ENCODE peak calls at places on chromosomes 4 and X, in four cellular contexts. K is HEK293T, Y is WTC11, W is K562. T is an unnamed sample.

GRCh38 chr4:44002368-44002767 is 446.2 kb downstream of the KCTD8 start:
- DNase-seq in K (no peak), Y (no peak), W (no peak), T (no peak)

GRCh38 chrX:153349952-153350351 is 16.0 kb downstream of the ZNF275 start:
- DNase-seq in K (no peak), Y (no peak), W (no peak), T (no peak)

GRCh38 chrX:103398321-103398937 is 22.1 kb downstream of the BEX3 start:
- DNase-seq in K (no peak), Y (no peak), W (peak), T (peak)

GRCh38 chrX:139930923-139931645 is 1.8 kb downstream of the ATP11C start:
- DNase-seq in K (peak), Y (no peak), W (peak), T (peak)

GRCh38 chrX:104315555-104315954 is 60.8 kb upstream of the ESX1 start:
- DNase-seq in K (no peak), Y (no peak), W (no peak), T (no peak)

GRCh38 chrX:39605183-39605582 is 492.6 kb downstream of the BCOR start:
- DNase-seq in K (no peak), Y (no peak), W (no peak), T (no peak)

GRCh38 chr4:184695178-184695896 is 38.6 kb downstream of the CENPU start:
- DNase-seq in K (no peak), Y (no peak), W (no peak), T (no peak)

GRCh38 chr4:11592276-11592675 is 163.6 kb upstream of the HS3ST1 start:
- DNase-seq in K (no peak), Y (no peak), W (no peak), T (no peak)

GRCh38 chrX:104922206-104922621 is 298.3 kb downstream of the TEX13A start:
- DNase-seq in K (peak), Y (peak), W (peak), T (peak)

GRCh38 chr4:168587326-168588125 is 90.7 kb downstream of the PALLD start:
- DNase-seq in K (no peak), Y (no peak), W (no peak), T (no peak)

GRCh38 chrX:133681416-133681815 is 266.1 kb upstream of the GPC4 start:
- DNase-seq in K (no peak), Y (no peak), W (no peak), T (no peak)

GRCh38 chr4:28562913-28563312 is 1702.3 kb downstream of the STIM2 start:
- DNase-seq in K (no peak), Y (no peak), W (no peak), T (no peak)

GRCh38 chrX:13250831-13251612 is 68.8 kb downstream of the ATXN3L start:
- DNase-seq in K (no peak), Y (no peak), W (no peak), T (no peak)

GRCh38 chr4:8891646-8892555 is 20.3 kb upstream of the HMX1 start:
- DNase-seq in K (no peak), Y (peak), W (no peak), T (no peak)
- TF ChIP-seq ELF4 in K (no peak), Y (no peak), W (no peak), T (no peak)

GRCh38 chr4:25827373-25827772 is 35.4 kb downstream of the SEL1L3 start:
- DNase-seq in K (no peak), Y (no peak), W (no peak), T (no peak)
- TF ChIP-seq ELF4 in K (no peak), Y (no peak), W (no peak), T (no peak)

DNA sequence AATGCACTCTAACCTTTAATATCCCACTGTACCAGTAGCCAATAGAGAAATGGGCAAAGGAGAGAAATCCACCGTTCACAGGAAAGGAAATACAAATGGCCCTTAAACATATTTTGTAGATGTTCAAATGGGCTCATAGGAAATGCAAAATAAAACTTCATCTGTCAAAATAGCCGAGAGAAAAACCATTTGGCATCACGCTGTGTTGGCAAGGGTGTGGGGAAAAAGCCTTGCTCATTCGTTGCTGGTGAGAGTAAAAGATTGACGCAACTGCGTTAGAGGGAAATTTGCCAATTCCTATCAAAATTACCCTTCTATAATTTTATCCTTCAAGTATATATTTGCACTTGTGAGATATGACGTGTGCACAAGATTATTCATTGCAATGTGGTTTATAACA is 131.9 kb downstream of the EIF4E start:
- DNase-seq in K (no peak), Y (no peak), W (no peak), T (no peak)
- TF ChIP-seq ELF4 in K (no peak), Y (no peak), W (no peak), T (no peak)

GRCh38 chr4:187422655-187423054 is 572.9 kb upstream of the ZFP42 start:
- DNase-seq in K (no peak), Y (no peak), W (peak), T (no peak)
- TF ChIP-seq ELF4 in K (no peak), Y (no peak), W (no peak), T (no peak)

GRCh38 chr4:121642876-121643585 is 53.7 kb downstream of the ANXA5 start:
- DNase-seq in K (no peak), Y (no peak), W (no peak), T (peak)

GRCh38 chr4:121642292-121642691 is 54.5 kb downstream of the ANXA5 start:
- DNase-seq in K (no peak), Y (no peak), W (no peak), T (no peak)
- TF ChIP-seq ELF4 in K (no peak), Y (no peak), W (no peak), T (no peak)

DNA sequence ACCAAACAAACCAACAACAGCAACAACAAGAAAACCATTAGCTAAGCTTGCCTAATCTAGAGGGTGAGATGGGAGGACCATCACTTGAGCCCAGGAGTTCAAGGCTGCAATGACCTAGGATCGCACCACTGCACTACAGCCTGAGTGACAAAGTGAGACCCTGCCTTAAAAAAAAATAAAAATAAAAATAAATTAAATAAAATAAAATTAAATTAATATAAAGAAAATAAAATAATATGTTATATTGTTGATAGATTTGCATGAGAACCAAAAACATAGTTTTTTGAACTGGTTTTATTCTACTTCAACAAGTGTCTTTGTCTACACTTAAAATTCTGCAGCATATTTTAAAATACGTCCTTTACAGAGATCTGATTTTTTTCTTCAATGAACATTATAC is 2683.1 kb downstream of the ARAP2 start:
- DNase-seq in K (no peak), Y (no peak), W (no peak), T (no peak)
- TF ChIP-seq ELF4 in K (no peak), Y (no peak), W (no peak), T (no peak)

GRCh38 chr4:162497564-162498167 is 333.9 kb upstream of the FSTL5 start:
- DNase-seq in K (peak), Y (no peak), W (peak), T (peak)
- TF ChIP-seq ELF4 in K (no peak), Y (no peak), W (no peak), T (no peak)

GRCh38 chr4:7055111-7055989 is 12.2 kb downstream of the TADA2B start:
- DNase-seq in K (no peak), Y (no peak), W (no peak), T (no peak)
- TF ChIP-seq ELF4 in K (no peak), Y (no peak), W (no peak), T (no peak)